ENCODE peak calls at places on chromosomes 11 and 22, in six cellular contexts. One of them, this sample, is unnamed.

GRCh38 chr22:42473484-42474193 is 41.4 kb upstream of the NFAM1 start:
- DNase-seq in choroid plexus epithelial cell: peak
- DNase-seq in BJ: peak
- DNase-seq in foreskin fibroblast: peak
- DNase-seq in tibial artery: no peak
- DNase-seq in lower leg skin: no peak
- DNase-seq in this sample: no peak

GRCh38 chr11:114166897-114167323 is 107.4 kb downstream of the ZBTB16 start:
- DNase-seq in choroid plexus epithelial cell: peak
- DNase-seq in BJ: peak
- DNase-seq in foreskin fibroblast: peak
- DNase-seq in tibial artery: no peak
- DNase-seq in lower leg skin: peak
- DNase-seq in this sample: no peak

GRCh38 chr22:47710135-47710534 is 947.7 kb downstream of the TBC1D22A start:
- DNase-seq in choroid plexus epithelial cell: no peak
- DNase-seq in BJ: no peak
- DNase-seq in foreskin fibroblast: no peak
- DNase-seq in tibial artery: no peak
- DNase-seq in lower leg skin: peak
- DNase-seq in this sample: no peak

GRCh38 chr22:40531951-40532900 is 104.3 kb downstream of the MRTFA start:
- DNase-seq in choroid plexus epithelial cell: no peak
- DNase-seq in BJ: no peak
- DNase-seq in foreskin fibroblast: no peak
- DNase-seq in tibial artery: no peak
- DNase-seq in lower leg skin: no peak
- DNase-seq in this sample: no peak

GRCh38 chr11:63369165-63369970 is at the start of gene SLC22A9:
- DNase-seq in choroid plexus epithelial cell: no peak
- DNase-seq in BJ: no peak
- DNase-seq in foreskin fibroblast: no peak
- DNase-seq in tibial artery: no peak
- DNase-seq in lower leg skin: no peak
- DNase-seq in this sample: no peak

GRCh38 chr11:2450321-2451041 is 5.7 kb downstream of the KCNQ1 start:
- DNase-seq in choroid plexus epithelial cell: no peak
- DNase-seq in BJ: no peak
- DNase-seq in foreskin fibroblast: no peak
- DNase-seq in tibial artery: no peak
- DNase-seq in lower leg skin: no peak
- DNase-seq in this sample: no peak

GRCh38 chr22:30204015-30204741 is 42.4 kb downstream of the LIF start:
- DNase-seq in choroid plexus epithelial cell: no peak
- DNase-seq in BJ: no peak
- DNase-seq in foreskin fibroblast: no peak
- DNase-seq in tibial artery: no peak
- DNase-seq in lower leg skin: peak
- DNase-seq in this sample: no peak

GRCh38 chr11:75469785-75470405 is 36.9 kb upstream of the KLHL35 start:
- DNase-seq in choroid plexus epithelial cell: no peak
- DNase-seq in BJ: no peak
- DNase-seq in foreskin fibroblast: no peak
- DNase-seq in tibial artery: no peak
- DNase-seq in lower leg skin: no peak
- DNase-seq in this sample: no peak

GRCh38 chr11:76835928-76836612 is 24.6 kb upstream of the ACER3 start:
- DNase-seq in choroid plexus epithelial cell: peak
- DNase-seq in BJ: peak
- DNase-seq in foreskin fibroblast: peak
- DNase-seq in tibial artery: peak
- DNase-seq in lower leg skin: peak
- DNase-seq in this sample: no peak

GRCh38 chr11:65558002-65558784 is at the start of gene LTBP3:
- DNase-seq in choroid plexus epithelial cell: peak
- DNase-seq in BJ: no peak
- DNase-seq in foreskin fibroblast: peak
- DNase-seq in tibial artery: peak
- DNase-seq in lower leg skin: peak
- DNase-seq in this sample: peak

GRCh38 chr11:74678591-74679512 is 52.4 kb downstream of the CHRDL2 start:
- DNase-seq in choroid plexus epithelial cell: no peak
- DNase-seq in BJ: no peak
- DNase-seq in foreskin fibroblast: no peak
- DNase-seq in tibial artery: no peak
- DNase-seq in lower leg skin: peak
- DNase-seq in this sample: no peak

GRCh38 chr11:34316347-34317037 is 41.3 kb downstream of the ABTB2 start:
- DNase-seq in choroid plexus epithelial cell: peak
- DNase-seq in BJ: no peak
- DNase-seq in foreskin fibroblast: no peak
- DNase-seq in tibial artery: no peak
- DNase-seq in lower leg skin: no peak
- DNase-seq in this sample: no peak

GRCh38 chr22:37401861-37402506 is 25.3 kb downstream of the ELFN2 start:
- DNase-seq in choroid plexus epithelial cell: peak
- DNase-seq in BJ: no peak
- DNase-seq in foreskin fibroblast: no peak
- DNase-seq in tibial artery: no peak
- DNase-seq in lower leg skin: no peak
- DNase-seq in this sample: no peak

GRCh38 chr11:69642549-69642912 is 1.6 kb downstream of the CCND1 start:
- DNase-seq in choroid plexus epithelial cell: no peak
- DNase-seq in BJ: no peak
- DNase-seq in foreskin fibroblast: no peak
- DNase-seq in tibial artery: no peak
- DNase-seq in lower leg skin: no peak
- DNase-seq in this sample: no peak

GRCh38 chr11:13965337-13965736 is 2.8 kb downstream of the SPON1 start:
- DNase-seq in choroid plexus epithelial cell: no peak
- DNase-seq in BJ: no peak
- DNase-seq in foreskin fibroblast: no peak
- DNase-seq in tibial artery: no peak
- DNase-seq in lower leg skin: no peak
- DNase-seq in this sample: no peak

GRCh38 chr11:14577835-14578529 is 57.8 kb upstream of the PSMA1 start:
- DNase-seq in choroid plexus epithelial cell: no peak
- DNase-seq in BJ: no peak
- DNase-seq in foreskin fibroblast: no peak
- DNase-seq in tibial artery: no peak
- DNase-seq in lower leg skin: no peak
- DNase-seq in this sample: no peak

GRCh38 chr11:57800444-57801184 is 39.0 kb downstream of the CTNND1 start:
- DNase-seq in choroid plexus epithelial cell: peak
- DNase-seq in BJ: peak
- DNase-seq in foreskin fibroblast: peak
- DNase-seq in tibial artery: no peak
- DNase-seq in lower leg skin: peak
- DNase-seq in this sample: no peak

GRCh38 chr22:25448435-25449051 is 115.9 kb upstream of the GRK3 start:
- DNase-seq in choroid plexus epithelial cell: peak
- DNase-seq in BJ: no peak
- DNase-seq in foreskin fibroblast: peak
- DNase-seq in tibial artery: no peak
- DNase-seq in lower leg skin: no peak
- DNase-seq in this sample: no peak

GRCh38 chr11:73528877-73529530 is 68.9 kb downstream of the FAM168A start:
- DNase-seq in choroid plexus epithelial cell: peak
- DNase-seq in BJ: no peak
- DNase-seq in foreskin fibroblast: no peak
- DNase-seq in tibial artery: no peak
- DNase-seq in lower leg skin: no peak
- DNase-seq in this sample: no peak

GRCh38 chr11:2247496-2247895 is 22.9 kb downstream of the ASCL2 start:
- DNase-seq in choroid plexus epithelial cell: no peak
- DNase-seq in BJ: no peak
- DNase-seq in foreskin fibroblast: no peak
- DNase-seq in tibial artery: no peak
- DNase-seq in lower leg skin: no peak
- DNase-seq in this sample: no peak

GRCh38 chr11:115264278-115264677 is 239.9 kb downstream of the CADM1 start:
- DNase-seq in choroid plexus epithelial cell: no peak
- DNase-seq in BJ: no peak
- DNase-seq in foreskin fibroblast: no peak
- DNase-seq in tibial artery: no peak
- DNase-seq in lower leg skin: no peak
- DNase-seq in this sample: no peak

GRCh38 chr11:109338131-109338530 is 83.9 kb upstream of the C11orf87 start:
- DNase-seq in choroid plexus epithelial cell: peak
- DNase-seq in BJ: no peak
- DNase-seq in foreskin fibroblast: no peak
- DNase-seq in tibial artery: no peak
- DNase-seq in lower leg skin: no peak
- DNase-seq in this sample: no peak

GRCh38 chr11:67267188-67268035 is 1.1 kb downstream of the GRK2 start:
- DNase-seq in choroid plexus epithelial cell: no peak
- DNase-seq in BJ: no peak
- DNase-seq in foreskin fibroblast: no peak
- DNase-seq in tibial artery: no peak
- DNase-seq in lower leg skin: no peak
- DNase-seq in this sample: peak
- H3K4me3 ChIP-seq in choroid plexus epithelial cell: peak
- H3K4me3 ChIP-seq in BJ: peak
- H3K4me3 ChIP-seq in foreskin fibroblast: peak
- H3K4me3 ChIP-seq in tibial artery: peak
- H3K4me3 ChIP-seq in lower leg skin: peak
- H3K4me3 ChIP-seq in this sample: peak

GRCh38 chr22:17706947-17707346 is 67.3 kb downstream of the BID start:
- DNase-seq in choroid plexus epithelial cell: no peak
- DNase-seq in BJ: no peak
- DNase-seq in foreskin fibroblast: no peak
- DNase-seq in tibial artery: no peak
- DNase-seq in lower leg skin: no peak
- DNase-seq in this sample: no peak
- H3K4me3 ChIP-seq in choroid plexus epithelial cell: peak
- H3K4me3 ChIP-seq in BJ: peak
- H3K4me3 ChIP-seq in foreskin fibroblast: peak
- H3K4me3 ChIP-seq in tibial artery: peak
- H3K4me3 ChIP-seq in lower leg skin: no peak
- H3K4me3 ChIP-seq in this sample: peak

GRCh38 chr22:20853236-20853660 is 5.4 kb downstream of the PI4KA start:
- DNase-seq in choroid plexus epithelial cell: no peak
- DNase-seq in BJ: no peak
- DNase-seq in foreskin fibroblast: no peak
- DNase-seq in tibial artery: no peak
- DNase-seq in lower leg skin: peak
- DNase-seq in this sample: no peak
- H3K4me3 ChIP-seq in choroid plexus epithelial cell: no peak
- H3K4me3 ChIP-seq in BJ: no peak
- H3K4me3 ChIP-seq in foreskin fibroblast: no peak
- H3K4me3 ChIP-seq in tibial artery: no peak
- H3K4me3 ChIP-seq in lower leg skin: no peak
- H3K4me3 ChIP-seq in this sample: no peak

DNA sequence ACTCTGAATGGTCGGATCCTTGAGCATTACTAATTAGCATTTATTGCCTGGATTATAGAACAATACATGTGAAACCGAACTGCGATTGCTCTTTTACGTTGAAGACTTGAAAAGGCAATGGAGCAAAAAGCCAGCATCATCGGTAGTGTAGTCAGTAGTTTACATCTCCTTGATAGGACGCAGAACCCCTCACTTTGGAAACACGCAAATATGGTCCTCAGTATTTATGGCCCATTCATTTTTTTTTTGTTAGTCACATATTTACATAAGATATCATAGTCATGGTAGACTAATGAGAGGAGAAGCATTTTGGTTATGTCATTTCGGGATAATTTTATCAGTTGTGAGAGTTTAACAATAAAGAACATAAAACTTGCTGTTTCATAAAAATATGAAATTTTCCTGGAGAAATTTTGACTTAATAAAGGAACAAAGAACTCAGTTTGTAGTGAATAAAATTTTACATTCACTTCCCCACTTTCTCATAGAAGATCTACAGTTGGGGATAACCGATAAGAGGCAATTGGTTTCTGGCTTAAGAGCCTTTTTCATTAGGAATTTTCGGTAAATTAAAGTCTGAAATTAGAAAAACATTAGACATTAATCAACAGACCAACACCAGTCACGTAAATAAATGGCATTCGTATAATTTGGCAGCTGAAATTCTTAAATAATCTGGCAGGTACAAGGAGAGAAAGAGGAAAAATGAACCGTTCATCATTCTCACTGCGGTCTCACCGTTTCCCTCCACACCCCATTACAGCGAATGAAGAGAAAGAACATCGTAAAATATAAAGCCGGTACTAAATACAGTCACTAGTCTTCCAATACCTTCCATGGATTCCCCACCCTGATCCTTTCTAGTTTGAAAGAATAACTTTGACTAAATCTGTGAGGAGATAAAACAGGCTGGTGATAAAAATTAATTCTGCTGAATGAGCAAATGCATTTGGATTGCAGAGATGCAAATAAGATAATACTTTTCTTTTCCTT is 19.8 kb downstream of the BLID start:
- DNase-seq in choroid plexus epithelial cell: peak
- DNase-seq in BJ: peak
- DNase-seq in foreskin fibroblast: no peak
- DNase-seq in tibial artery: no peak
- DNase-seq in lower leg skin: no peak
- DNase-seq in this sample: no peak
- H3K4me3 ChIP-seq in choroid plexus epithelial cell: peak
- H3K4me3 ChIP-seq in BJ: peak
- H3K4me3 ChIP-seq in foreskin fibroblast: peak
- H3K4me3 ChIP-seq in tibial artery: peak
- H3K4me3 ChIP-seq in lower leg skin: no peak
- H3K4me3 ChIP-seq in this sample: peak

GRCh38 chr11:118870396-118871343 is 13.0 kb upstream of the CXCR5 start:
- DNase-seq in choroid plexus epithelial cell: peak
- DNase-seq in BJ: no peak
- DNase-seq in foreskin fibroblast: no peak
- DNase-seq in tibial artery: peak
- DNase-seq in lower leg skin: no peak
- DNase-seq in this sample: peak
- H3K4me3 ChIP-seq in choroid plexus epithelial cell: no peak
- H3K4me3 ChIP-seq in BJ: no peak
- H3K4me3 ChIP-seq in foreskin fibroblast: peak
- H3K4me3 ChIP-seq in tibial artery: peak
- H3K4me3 ChIP-seq in lower leg skin: no peak
- H3K4me3 ChIP-seq in this sample: peak

DNA sequence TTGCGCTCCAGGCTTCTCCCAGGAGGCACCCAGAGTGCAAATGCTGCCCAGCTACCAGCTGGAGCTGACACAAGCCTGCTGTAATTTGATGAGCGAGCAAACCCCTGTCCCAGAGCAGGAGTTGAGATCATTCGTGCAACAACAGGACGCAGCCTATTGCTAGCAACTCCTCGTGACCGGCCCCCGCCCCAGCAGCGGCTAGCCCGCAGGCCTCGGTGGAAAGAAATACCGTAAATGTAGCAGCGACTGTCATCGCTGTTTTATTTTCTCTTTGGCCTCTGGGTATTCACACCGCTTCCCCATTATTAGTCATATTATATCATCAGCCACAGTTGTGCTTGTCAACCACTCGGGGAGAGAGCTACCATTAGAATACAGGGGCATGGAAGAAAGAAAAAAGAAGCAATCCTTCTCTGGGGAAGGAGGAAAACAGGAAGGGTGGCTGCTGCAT is 59.2 kb upstream of the ATXN10 start:
- DNase-seq in choroid plexus epithelial cell: peak
- DNase-seq in BJ: peak
- DNase-seq in foreskin fibroblast: peak
- DNase-seq in tibial artery: peak
- DNase-seq in lower leg skin: peak
- DNase-seq in this sample: no peak
- H3K4me3 ChIP-seq in choroid plexus epithelial cell: peak
- H3K4me3 ChIP-seq in BJ: no peak
- H3K4me3 ChIP-seq in foreskin fibroblast: peak
- H3K4me3 ChIP-seq in tibial artery: peak
- H3K4me3 ChIP-seq in lower leg skin: no peak
- H3K4me3 ChIP-seq in this sample: no peak

GRCh38 chr22:20430101-20430640 is 7.5 kb downstream of the SCARF2 start:
- DNase-seq in choroid plexus epithelial cell: no peak
- DNase-seq in BJ: no peak
- DNase-seq in foreskin fibroblast: no peak
- DNase-seq in tibial artery: no peak
- DNase-seq in lower leg skin: peak
- DNase-seq in this sample: no peak
- H3K4me3 ChIP-seq in choroid plexus epithelial cell: no peak
- H3K4me3 ChIP-seq in BJ: no peak
- H3K4me3 ChIP-seq in foreskin fibroblast: no peak
- H3K4me3 ChIP-seq in tibial artery: no peak
- H3K4me3 ChIP-seq in lower leg skin: no peak
- H3K4me3 ChIP-seq in this sample: peak

This sample was measured in dorsolateral prefrontal cortex.